ENCODE peak calls at places on chromosomes 12 and 14, in ten cellular contexts. Z is brain microvascular endothelial cell, M is NAMALWA, Y is germinal center, T is NCI-H2171 treated with DMSO at 0.1 percent for 48 hours, A is caudate nucleus, X is cardiac fibroblast, K is GM20000, U is left ventricle myocardium superior, Q is GM12891. R is an unnamed sample.

GRCh38 chr12:23585782-23586163 is 363.7 kb downstream of the SOX5 start:
- DNase-seq in K (no peak), M (no peak), U (no peak), Y (no peak), X (no peak), T (no peak), A (no peak), Q (no peak), Z (no peak), R (no peak)

GRCh38 chr12:46825526-46826414 is at the start of gene SLC38A4:
- DNase-seq in Y (no peak), U (peak), K (no peak), Q (no peak), T (no peak), M (no peak), X (peak), Z (no peak), A (no peak), R (peak)

GRCh38 chr14:22163051-22163450 is 426.0 kb downstream of the DAD1 start:
- DNase-seq in M (peak), K (no peak), U (no peak), T (no peak), A (no peak), Y (no peak), X (peak), Q (no peak), Z (no peak), R (no peak)

GRCh38 chr12:96094201-96094600 is 58.8 kb upstream of the LTA4H start:
- DNase-seq in T (peak), M (no peak), Z (peak), U (no peak), A (no peak), Y (no peak), Q (no peak), X (peak), K (no peak), R (peak)

GRCh38 chr14:34997762-34998161 is 15.0 kb downstream of the SRP54 start:
- DNase-seq in T (peak), U (no peak), Y (no peak), K (no peak), Z (no peak), Q (no peak), A (no peak), M (no peak), X (no peak), R (no peak)

GRCh38 chr12:19121449-19122018 is 8.0 kb upstream of the PLEKHA5 start:
- DNase-seq in Z (no peak), U (no peak), K (no peak), A (no peak), X (no peak), Y (no peak), T (no peak), Q (no peak), M (no peak), R (no peak)

GRCh38 chr14:31945074-31945613 is 132.0 kb upstream of the ARHGAP5 start:
- DNase-seq in Q (no peak), T (peak), U (no peak), X (no peak), A (no peak), M (no peak), K (no peak), Z (no peak), Y (peak), R (no peak)

GRCh38 chr12:6765048-6765633 is 1.0 kb upstream of the PTMS start:
- DNase-seq in X (no peak), M (no peak), Z (no peak), U (no peak), Q (no peak), K (no peak), Y (no peak), T (peak), A (no peak), R (no peak)

GRCh38 chr14:68673464-68673863 is 119.4 kb downstream of the ZFP36L1 start:
- DNase-seq in K (no peak), X (no peak), T (no peak), Q (no peak), U (no peak), Z (no peak), Y (no peak), M (no peak), A (no peak), R (no peak)

GRCh38 chr14:100529561-100530031 is 57.6 kb downstream of the BEGAIN start:
- DNase-seq in K (peak), Y (no peak), M (no peak), Q (no peak), A (no peak), X (no peak), T (no peak), U (peak), Z (no peak), R (peak)

GRCh38 chr12:4956968-4957367 is 47.3 kb downstream of the KCNA1 start:
- DNase-seq in A (no peak), M (no peak), Y (no peak), T (no peak), Z (no peak), Q (no peak), X (no peak), K (no peak), U (no peak), R (no peak)

GRCh38 chr12:15928345-15928744 is 17.2 kb downstream of the DERA start:
- DNase-seq in Z (peak), Y (no peak), K (no peak), X (peak), T (no peak), Q (no peak), A (no peak), M (no peak), U (no peak), R (peak)

GRCh38 chr12:49667319-49668090 is 39.7 kb downstream of the FMNL3 start:
- DNase-seq in M (no peak), K (no peak), Y (no peak), U (no peak), Z (peak), X (peak), T (no peak), A (no peak), Q (no peak), R (no peak)